ENCODE peak calls at places on chromosomes 13 and 19, in ten cellular contexts. C, L, F, Z, R, G, V, D, T and B are unnamed samples.

GRCh38 chr13:106418556-106418955 is 116.9 kb downstream of the EFNB2 start:
- DNase-seq in R (no peak), T (no peak), F (no peak), C (no peak), Z (no peak), D (peak; percentile 27), V (no peak), G (no peak), L (no peak), B (no peak)

GRCh38 chr19:46944918-46945628 is 74.6 kb upstream of the NPAS1 start:
- DNase-seq in G (peak; percentile 76), C (peak; percentile 28), V (peak; percentile 53), F (no peak), D (no peak), T (peak; percentile 74), L (peak; percentile 74), R (no peak), Z (peak; percentile 52), B (no peak)

GRCh38 chr19:17775245-17775927 is 19.6 kb upstream of the B3GNT3 start:
- DNase-seq in T (peak; percentile 86), L (no peak), Z (peak; percentile 92), D (peak; percentile 43), F (no peak), V (peak; percentile 62), R (no peak), G (peak; percentile 52), C (no peak), B (no peak)

GRCh38 chr13:98454389-98454881 is 122.5 kb downstream of the STK24 start:
- DNase-seq in R (no peak), C (no peak), L (peak; percentile 51), Z (no peak), T (no peak), D (peak; percentile 54), V (no peak), G (peak; percentile 92), F (no peak), B (no peak)

GRCh38 chr13:51136276-51136980 is 25.4 kb upstream of the C13orf42 start:
- DNase-seq in D (no peak), F (no peak), R (no peak), V (no peak), L (no peak), T (no peak), Z (peak; percentile 38), G (no peak), C (no peak), B (no peak)

GRCh38 chr13:51066091-51066831 is 44.8 kb downstream of the C13orf42 start:
- DNase-seq in Z (peak; percentile 44), D (peak; percentile 14), T (no peak), V (no peak), G (peak; percentile 22), L (no peak), C (no peak), F (no peak), R (no peak), B (no peak)

GRCh38 chr19:18751571-18751970 is 39.5 kb downstream of the COMP start:
- DNase-seq in R (no peak), Z (no peak), C (no peak), L (no peak), F (no peak), D (no peak), V (no peak), T (no peak), G (no peak), B (no peak)

GRCh38 chr13:46992383-46992952 is 95.6 kb upstream of the HTR2A start:
- DNase-seq in D (peak; percentile 46), T (no peak), L (no peak), R (no peak), G (peak; percentile 52), C (no peak), F (peak; percentile 20), Z (no peak), V (no peak), B (no peak)

GRCh38 chr19:41552558-41552957 is 23.4 kb upstream of the CEACAM21 start:
- DNase-seq in T (no peak), L (no peak), C (no peak), F (no peak), V (no peak), D (no peak), R (peak; percentile 83), Z (no peak), G (no peak), B (no peak)

GRCh38 chr19:40601061-40601973 is at the start of gene LTBP4:
- DNase-seq in Z (no peak), R (no peak), D (peak; percentile 53), V (peak; percentile 67), T (peak; percentile 60), F (no peak), L (peak; percentile 62), C (no peak), G (peak; percentile 34), B (no peak)

GRCh38 chr13:92164822-92165221 is 766.4 kb downstream of the GPC5 start:
- DNase-seq in L (no peak), V (no peak), Z (no peak), G (no peak), T (no peak), C (no peak), R (no peak), F (no peak), D (no peak), B (no peak)

GRCh38 chr13:112799394-112799793 is 109.6 kb downstream of the ATP11A start:
- DNase-seq in C (no peak), L (no peak), R (no peak), D (no peak), F (no peak), G (no peak), Z (no peak), V (no peak), T (no peak), B (no peak)

GRCh38 chr19:1026189-1027019 is at the start of gene CNN2:
- DNase-seq in L (peak; percentile 80), T (peak; percentile 88), Z (peak; percentile 92), G (peak; percentile 81), D (peak; percentile 81), R (no peak), C (no peak), V (peak; percentile 87), F (peak; percentile 74), B (peak; percentile 91)

GRCh38 chr19:17289489-17289888 is 7.8 kb downstream of the ANKLE1 start:
- DNase-seq in F (peak; percentile 87), V (peak; percentile 68), T (peak; percentile 84), L (peak; percentile 75), Z (peak; percentile 92), R (peak; percentile 48), D (peak; percentile 82), G (peak; percentile 95), C (no peak), B (peak; percentile 91)

GRCh38 chr19:20079487-20079886 is 1.7 kb downstream of the ZNF90 start:
- DNase-seq in F (no peak), D (peak; percentile 10), T (no peak), V (peak; percentile 24), Z (no peak), G (peak; percentile 14), L (no peak), R (no peak), C (no peak), B (no peak)

GRCh38 chr19:28764066-28764465 is 448.9 kb downstream of the UQCRFS1 start:
- DNase-seq in G (no peak), L (no peak), Z (no peak), F (no peak), R (no peak), T (no peak), V (no peak), C (no peak), D (no peak), B (no peak)

GRCh38 chr19:57964761-57965160 is 9.6 kb downstream of the C19orf18 start:
- DNase-seq in G (no peak), L (no peak), Z (no peak), T (no peak), V (no peak), D (no peak), F (no peak), R (no peak), C (no peak), B (no peak)

DNA sequence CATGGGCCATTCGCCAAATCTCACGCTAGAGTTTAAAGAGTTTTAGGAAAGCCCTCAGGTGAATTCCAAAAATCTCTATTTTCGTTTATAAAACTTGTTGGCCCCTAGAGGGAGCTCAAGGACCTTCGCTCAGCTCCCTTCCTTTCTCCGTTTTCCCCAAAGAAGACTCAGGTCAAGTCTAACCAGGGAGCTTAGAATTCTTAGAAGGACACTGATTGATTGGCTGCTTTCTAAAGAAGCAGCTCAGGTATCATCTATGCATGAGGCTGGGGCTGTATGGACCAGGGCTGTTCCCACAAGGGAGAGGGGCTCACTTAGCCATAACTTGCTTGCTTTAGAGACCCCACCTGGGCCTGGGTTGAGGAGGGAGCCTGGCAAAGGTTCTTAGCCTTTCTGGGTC is 20.5 kb downstream of the DZIP1 start:
- DNase-seq in V (peak; percentile 29), Z (peak; percentile 48), G (peak; percentile 82), F (peak; percentile 42), L (no peak), R (peak; percentile 12), D (peak; percentile 68), T (peak; percentile 37), C (no peak), B (no peak)
- TF ChIP-seq CTCF in V (peak; percentile 47), Z (peak; percentile 58), G (peak; percentile 81), F (peak; percentile 74), L (peak; percentile 71), R (peak; percentile 70), D (peak; percentile 74), T (peak; percentile 66), C (peak; percentile 73), B (peak; percentile 64)

GRCh38 chr19:55809381-55810058 is 22.3 kb downstream of the NLRP11 start:
- DNase-seq in C (peak; percentile 8), V (peak; percentile 63), Z (peak; percentile 44), T (peak; percentile 8), G (peak; percentile 58), L (peak; percentile 27), F (no peak), D (peak; percentile 38), R (peak; percentile 86), B (no peak)
- TF ChIP-seq CTCF in C (no peak), V (peak; percentile 43), Z (peak; percentile 57), T (peak; percentile 9), G (peak; percentile 43), L (no peak), F (no peak), D (no peak), R (peak; percentile 59), B (peak; percentile 51)

GRCh38 chr13:37427843-37428494 is 170.6 kb downstream of the POSTN start:
- DNase-seq in G (no peak), T (no peak), R (no peak), D (no peak), C (no peak), F (no peak), Z (no peak), L (no peak), V (no peak), B (no peak)
- TF ChIP-seq CTCF in G (peak; percentile 9), T (no peak), R (no peak), D (no peak), C (no peak), F (no peak), Z (peak; percentile 47), L (no peak), V (no peak), B (peak; percentile 4)

DNA sequence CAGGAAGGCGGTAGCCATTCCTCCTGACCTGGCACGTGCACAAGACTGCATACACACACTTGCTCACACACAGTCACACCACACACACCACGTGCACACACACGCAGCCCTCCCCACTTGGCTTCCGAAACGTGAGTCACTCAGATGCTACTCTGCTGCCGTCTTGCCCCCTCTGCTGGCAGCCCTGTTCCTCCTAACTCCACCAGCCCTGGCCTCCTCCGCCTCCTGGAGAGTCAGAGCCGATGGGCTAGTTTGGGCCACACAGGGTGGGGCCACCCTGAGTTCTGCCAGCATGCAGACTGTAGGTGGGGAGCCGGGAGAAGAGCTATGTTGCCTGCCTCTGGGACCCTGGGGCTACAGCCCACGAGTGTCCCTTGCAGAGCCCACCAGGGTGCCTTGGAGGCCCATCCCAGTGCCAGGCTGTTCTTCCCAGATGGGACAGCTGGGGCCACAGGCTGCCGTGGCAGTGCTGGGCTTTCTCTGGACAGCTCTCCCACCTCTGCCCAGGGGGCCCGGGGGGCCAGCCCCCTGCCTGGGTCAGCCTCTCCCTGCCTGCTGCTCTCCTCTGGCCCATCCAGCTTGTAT is 12.1 kb downstream of the PIN1 start:
- DNase-seq in V (peak; percentile 35), F (peak; percentile 80), Z (peak; percentile 79), T (peak; percentile 49), D (peak; percentile 91), C (peak; percentile 27), G (peak; percentile 95), L (peak; percentile 71), R (no peak), B (peak; percentile 70)
- TF ChIP-seq CTCF in V (no peak), F (no peak), Z (peak; percentile 93), T (peak; percentile 42), D (peak; percentile 79), C (peak; percentile 46), G (peak; percentile 92), L (peak; percentile 11), R (peak; percentile 34), B (peak; percentile 59)